ENCODE peak calls at places on chromosomes 2 and 18, in four cellular contexts. C is astrocyte of the cerebellum, A is BJ, K is pancreas. G is an unnamed sample.

GRCh38 chr2:58641001-58641400 is 399.9 kb upstream of the FANCL start:
- DNase-seq in A (no peak), C (no peak), K (no peak), G (no peak)

GRCh38 chr2:68980956-68981355 is 6.5 kb downstream of the GKN1 start:
- DNase-seq in A (no peak), K (no peak), C (peak), G (no peak)

GRCh38 chr2:33153008-33153407 is 206.3 kb downstream of the LTBP1 start:
- DNase-seq in A (no peak), K (no peak), C (no peak), G (no peak)

GRCh38 chr2:102514061-102514785 is 41.2 kb downstream of the SLC9A4 start:
- DNase-seq in A (peak), K (no peak), C (peak), G (peak)

GRCh38 chr2:186695081-186695756 is 1.4 kb downstream of the FAM171B start:
- DNase-seq in C (peak), A (no peak), K (no peak), G (no peak)

GRCh38 chr2:28545590-28546195 is 49.8 kb downstream of the PLB1 start:
- DNase-seq in A (no peak), K (no peak), C (no peak), G (no peak)

GRCh38 chr2:32418777-32419176 is 62.0 kb downstream of the BIRC6 start:
- DNase-seq in C (peak), A (no peak), K (no peak), G (no peak)

GRCh38 chr18:9508446-9509025 is 33.2 kb downstream of the RALBP1 start:
- DNase-seq in K (no peak), A (no peak), C (no peak), G (no peak)

DNA sequence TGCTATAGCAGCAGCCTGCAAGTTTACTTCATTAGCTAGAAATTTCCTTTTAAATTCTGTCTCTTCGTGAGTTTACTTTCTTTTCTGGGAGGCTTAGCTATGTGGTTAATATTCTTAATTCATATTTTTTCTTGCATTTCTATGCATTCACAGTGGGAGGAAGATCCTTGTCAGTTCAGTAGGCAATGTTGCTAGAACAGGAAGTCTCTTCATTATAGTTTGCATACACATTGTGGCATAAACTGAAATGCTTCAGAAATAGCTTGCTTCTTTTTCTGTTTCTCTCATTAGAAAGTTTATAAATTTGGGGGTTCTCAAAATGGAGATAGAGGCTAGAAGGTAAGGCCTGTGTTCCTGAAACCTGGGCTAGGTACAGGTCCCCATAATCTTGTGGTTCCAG is 8.1 kb upstream of the ARHGAP15 start:
- DNase-seq in K (no peak), C (no peak), A (no peak), G (no peak)
- H3K4me3 ChIP-seq in K (no peak), C (no peak), A (no peak), G (no peak)

GRCh38 chr2:75622929-75623328 is 23.7 kb upstream of the MRPL19 start:
- DNase-seq in C (no peak), K (no peak), A (no peak), G (no peak)
- TF ChIP-seq CTCF in C (no peak), K (no peak), A (no peak), G (no peak)

DNA sequence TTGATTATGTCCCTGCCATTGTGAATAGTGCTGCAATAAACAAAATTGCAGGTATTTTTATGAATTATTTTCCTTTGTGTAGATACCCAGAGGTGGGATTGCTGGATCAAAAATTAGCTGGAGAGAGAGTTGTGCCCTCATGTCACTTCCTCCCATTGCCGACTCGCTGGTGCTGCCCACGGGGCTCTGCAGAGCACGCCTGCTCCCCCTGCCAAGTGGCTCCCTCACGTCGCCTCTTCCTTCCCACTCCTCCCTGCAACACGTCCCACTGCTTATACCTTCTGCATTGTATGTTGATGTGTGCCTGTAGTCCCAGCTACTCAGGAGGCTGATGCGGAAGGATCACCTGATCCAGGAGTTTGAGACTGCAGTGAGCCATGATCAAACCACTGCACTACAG is 28.1 kb downstream of the PRELID3A start:
- DNase-seq in A (no peak), K (no peak), C (no peak), G (no peak)
- H3K4me3 ChIP-seq in A (no peak), K (no peak), C (no peak), G (no peak)

GRCh38 chr2:119049968-119050657 is 108.1 kb downstream of the MARCO start:
- DNase-seq in C (no peak), A (no peak), K (no peak), G (no peak)
- TF ChIP-seq CTCF in C (no peak), A (no peak), K (no peak), G (no peak)

G was measured in AG04449.